ENCODE peak calls at places on chromosomes 16 and 17, in six cellular contexts. D is SK-N-SH, A is EL, C is ecto neural progenitor cell, S is GM12864, K is NCI-H2081. N is an unnamed sample.

GRCh38 chr16:19645557-19645981 is 72.5 kb downstream of the KNOP1 start:
- DNase-seq in D (no peak), A (no peak), C (peak), S (no peak), K (no peak), N (peak)

GRCh38 chr16:49924078-49924477 is 68.2 kb upstream of the ZNF423 start:
- DNase-seq in K (no peak), S (no peak), A (peak), D (no peak), C (no peak), N (no peak)

GRCh38 chr16:9723136-9723535 is 459.1 kb downstream of the GRIN2A start:
- DNase-seq in A (no peak), S (no peak), D (no peak), K (no peak), C (no peak), N (no peak)

GRCh38 chr17:80956321-80957190 is 35.1 kb upstream of the CHMP6 start:
- DNase-seq in C (peak), A (no peak), S (no peak), K (no peak), D (no peak), N (no peak)

GRCh38 chr16:53495325-53495724 is 7.7 kb downstream of the AKTIP start:
- DNase-seq in D (no peak), K (no peak), S (no peak), C (no peak), A (no peak), N (no peak)

GRCh38 chr17:42536372-42537155 is 523 bp downstream of the NAGLU start:
- DNase-seq in C (peak), A (peak), S (no peak), D (peak), K (peak), N (peak)

GRCh38 chr17:4175921-4176802 is 33.2 kb downstream of the CYB5D2 start:
- DNase-seq in S (no peak), A (peak), D (no peak), C (no peak), K (no peak), N (no peak)

GRCh38 chr17:38733315-38734234 is 3.4 kb downstream of the CISD3 start:
- DNase-seq in D (no peak), K (no peak), A (no peak), C (no peak), S (no peak), N (no peak)

GRCh38 chr17:31391496-31391949 is at the start of gene RAB11FIP4:
- DNase-seq in A (no peak), K (peak), D (peak), C (no peak), S (no peak), N (no peak)

GRCh38 chr16:89574681-89575246 is 794 bp upstream of the CPNE7 start:
- DNase-seq in D (no peak), C (peak), S (no peak), A (peak), K (no peak), N (no peak)

GRCh38 chr16:1780677-1781072 is 1.7 kb downstream of the SPSB3 start:
- DNase-seq in D (no peak), K (no peak), S (no peak), C (no peak), A (no peak), N (no peak)

GRCh38 chr17:77315010-77315409 is 174.2 kb downstream of the SEC14L1 start:
- DNase-seq in K (no peak), D (no peak), A (no peak), S (no peak), C (no peak), N (peak)

GRCh38 chr16:1839554-1839953 is 12.5 kb downstream of the FAHD1 start:
- DNase-seq in K (no peak), C (no peak), S (no peak), D (no peak), A (peak), N (no peak)

GRCh38 chr16:56688762-56689161 is 6.5 kb downstream of the MT1X start:
- DNase-seq in S (no peak), K (no peak), D (no peak), C (no peak), A (no peak), N (no peak)

N was measured in cardiac septum.